ENCODE peak calls at places on chromosomes 6 and 20, in four cellular contexts. R, D, S and C are unnamed samples.

GRCh38 chr20:12677925-12678324 is 330.8 kb upstream of the SPTLC3 start:
- DNase-seq in D (no peak), R (no peak), S (no peak), C (no peak)

GRCh38 chr20:23602261-23602660 is 3.5 kb downstream of the CST9 start:
- DNase-seq in R (no peak), D (no peak), S (no peak), C (no peak)

GRCh38 chr20:44370639-44371218 is 15.2 kb downstream of the HNF4A start:
- DNase-seq in S (no peak), R (no peak), D (no peak), C (no peak)

GRCh38 chr6:110484321-110484720 is 7.9 kb upstream of the SLC22A16 start:
- DNase-seq in D (no peak), S (no peak), R (peak), C (no peak)

GRCh38 chr6:24274441-24275083 is 83.3 kb downstream of the DCDC2 start:
- DNase-seq in R (peak), D (no peak), S (no peak), C (no peak)

GRCh38 chr6:143061597-143062385 is 1.1 kb downstream of the AIG1 start:
- DNase-seq in D (no peak), S (no peak), R (no peak), C (no peak)

GRCh38 chr6:36245572-36246031 is 24.3 kb upstream of the PNPLA1 start:
- DNase-seq in R (no peak), D (no peak), S (no peak), C (no peak)

GRCh38 chr6:68778356-68779020 is 143.4 kb downstream of the ADGRB3 start:
- DNase-seq in D (no peak), R (peak), S (no peak), C (no peak)

GRCh38 chr6:107654736-107655135 is 164.8 kb downstream of the SOBP start:
- DNase-seq in S (no peak), D (no peak), R (no peak), C (no peak)

GRCh38 chr6:107653861-107654394 is 164.0 kb downstream of the SOBP start:
- DNase-seq in S (no peak), R (no peak), D (no peak), C (no peak)

GRCh38 chr6:107656381-107656780 is 166.5 kb downstream of the SOBP start:
- DNase-seq in D (no peak), R (peak), S (no peak), C (no peak)

GRCh38 chr6:107656883-107657282 is 167.0 kb downstream of the SOBP start:
- DNase-seq in D (no peak), S (no peak), R (no peak), C (no peak)

DNA sequence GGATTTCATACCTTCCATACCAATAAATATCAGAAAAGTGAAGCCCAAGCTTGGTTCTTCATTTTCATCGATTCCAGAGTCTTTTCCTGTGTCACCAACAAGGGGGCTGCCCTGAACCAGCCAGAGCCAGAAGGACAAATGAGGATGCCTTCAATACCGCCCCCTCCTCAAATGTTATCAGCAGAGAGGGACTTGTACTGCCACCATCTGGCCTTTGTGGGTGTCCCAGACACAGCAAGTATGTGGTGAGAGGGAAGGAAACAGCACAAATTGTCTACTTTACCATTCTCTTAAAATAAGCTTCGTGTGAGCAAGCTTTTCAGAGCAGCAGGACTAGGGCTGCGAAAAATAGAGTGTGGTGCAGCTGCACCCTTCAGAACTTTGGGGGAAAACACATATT is 165.3 kb downstream of the SOBP start:
- DNase-seq in S (no peak), D (no peak), R (no peak), C (no peak)
- TF ChIP-seq CTCF in S (no peak), D (no peak), R (no peak), C (peak)

GRCh38 chr6:157339432-157339831 is 16.1 kb upstream of the TMEM242 start:
- DNase-seq in S (no peak), D (no peak), R (no peak), C (no peak)
- TF ChIP-seq CTCF in S (no peak), D (no peak), R (no peak), C (no peak)

GRCh38 chr6:168773788-168774187 is 332.8 kb downstream of the SMOC2 start:
- DNase-seq in D (no peak), R (no peak), S (no peak), C (no peak)

GRCh38 chr6:168774381-168774780 is 333.4 kb downstream of the SMOC2 start:
- DNase-seq in D (no peak), R (no peak), S (no peak), C (no peak)

GRCh38 chr6:168782211-168782729 is 341.3 kb downstream of the SMOC2 start:
- DNase-seq in R (no peak), S (no peak), D (no peak), C (no peak)

DNA sequence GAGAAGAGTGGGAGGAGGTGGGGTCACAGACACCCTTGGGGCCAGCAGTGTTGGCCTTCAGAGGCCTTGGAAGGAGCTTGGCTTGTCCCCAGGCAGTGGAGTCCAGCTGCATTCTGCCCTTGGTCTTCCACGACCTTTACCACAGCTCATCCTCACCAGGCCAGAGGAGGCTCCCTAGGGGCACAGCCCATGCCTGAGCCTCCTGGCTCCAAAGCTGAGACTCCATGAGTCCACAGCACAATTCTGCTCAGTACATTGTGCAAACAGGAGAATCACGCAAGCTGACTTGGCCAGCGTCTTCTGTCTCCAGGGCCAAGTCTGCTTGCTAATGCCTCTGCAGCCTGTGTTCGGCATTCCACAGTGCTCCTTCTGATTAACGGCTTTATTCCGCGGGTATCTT is 337.2 kb downstream of the SMOC2 start:
- DNase-seq in S (no peak), D (no peak), R (no peak), C (no peak)
- TF ChIP-seq CTCF in S (no peak), D (no peak), R (no peak), C (no peak)

DNA sequence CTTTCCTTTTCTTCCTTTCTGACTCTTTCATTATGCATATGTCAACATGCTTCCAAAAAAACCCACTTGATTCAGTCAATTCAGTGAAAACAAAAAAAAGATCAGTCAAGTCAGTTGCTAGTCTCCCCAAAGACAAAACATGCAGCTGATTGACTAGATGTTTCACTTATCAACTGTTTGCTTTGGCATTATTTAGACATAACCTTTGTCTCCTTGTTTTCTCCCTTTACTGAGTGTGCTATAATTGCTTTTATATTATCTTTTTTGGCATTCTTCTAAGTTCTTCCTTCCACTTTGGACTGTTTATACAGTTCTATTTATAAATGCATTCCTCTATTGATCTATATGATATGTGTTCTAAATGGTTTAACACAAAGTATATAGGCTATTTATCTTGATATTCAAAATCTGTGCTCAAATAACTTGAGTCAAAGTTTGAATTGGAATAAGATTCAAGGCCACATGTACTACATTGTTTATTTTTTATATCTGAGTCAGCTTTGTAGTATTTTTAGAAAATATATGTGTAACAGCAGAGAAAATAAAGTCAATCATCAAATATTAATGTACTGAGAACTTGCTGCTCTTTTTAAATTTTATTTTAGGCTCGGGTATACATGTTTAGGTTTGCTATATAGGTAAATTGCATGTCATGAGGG is 260.5 kb downstream of the CENPW start:
- DNase-seq in S (no peak), D (no peak), R (peak), C (no peak)
- TF ChIP-seq CTCF in S (no peak), D (no peak), R (no peak), C (no peak)

DNA sequence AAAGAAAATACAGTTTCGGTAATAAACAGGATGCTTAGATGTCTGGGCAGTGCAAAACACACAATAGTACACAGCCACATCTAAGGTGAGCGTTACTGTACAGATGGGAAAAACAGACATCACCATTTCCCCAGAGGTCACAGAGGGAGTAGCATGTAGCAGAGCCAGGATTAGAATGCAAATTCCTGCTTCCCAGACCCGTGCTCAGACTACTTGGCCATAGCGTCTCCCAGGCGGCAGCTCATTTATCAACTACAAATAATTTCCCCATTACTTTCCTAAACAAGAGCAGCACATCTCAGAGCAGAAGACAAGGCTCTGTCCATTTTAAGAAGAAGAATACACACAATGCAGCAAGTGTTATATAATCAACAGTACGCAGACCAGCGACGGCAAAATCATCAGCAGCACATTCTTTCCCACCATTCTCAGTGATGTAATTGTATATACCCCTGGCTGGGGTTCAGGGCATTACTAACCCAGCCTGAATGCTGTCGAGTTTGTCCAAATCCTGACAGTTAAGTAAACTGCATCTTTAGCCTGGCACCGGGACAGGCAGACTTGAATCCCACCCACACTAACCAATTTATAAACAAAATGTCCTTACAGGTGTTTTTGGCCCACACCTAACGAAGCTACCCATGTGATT is 61.9 kb downstream of the CNKSR3 start:
- DNase-seq in R (peak), D (no peak), S (no peak), C (peak)
- TF ChIP-seq CTCF in R (peak), D (no peak), S (peak), C (no peak)

GRCh38 chr20:62141397-62142251 is 1.6 kb downstream of the PSMA7 start:
- DNase-seq in S (no peak), D (no peak), R (peak), C (no peak)
- TF ChIP-seq CTCF in S (peak), D (peak), R (peak), C (peak)